ENCODE peak calls at places on chromosomes 11 and 22, in seven cellular contexts. X is H1, Q is body of pancreas, S is neural crest cell, K is heart left ventricle, C is tibial nerve, B is right atrium auricular region. R is an unnamed sample.

GRCh38 chr11:69423181-69423580 is 58.3 kb upstream of the LINC01488 start:
- DNase-seq in X (no peak), Q (no peak), S (no peak), K (no peak), C (no peak), B (no peak), R (no peak)

GRCh38 chr11:104343578-104343977 is 179.6 kb upstream of the PDGFD start:
- DNase-seq in X (no peak), Q (no peak), S (no peak), K (no peak), C (no peak), B (no peak), R (no peak)

GRCh38 chr11:95140397-95141030 is 50.9 kb downstream of the ENDOD1 start:
- DNase-seq in X (no peak), Q (no peak), S (no peak), K (no peak), C (no peak), B (no peak), R (no peak)

GRCh38 chr11:118264568-118265470 is 722 bp upstream of the MPZL2 start:
- DNase-seq in X (no peak), Q (no peak), S (no peak), K (no peak), C (no peak), B (no peak), R (no peak)

GRCh38 chr11:112408551-112408950 is 147.9 kb upstream of the PLET1 start:
- DNase-seq in X (peak), Q (no peak), S (no peak), K (no peak), C (no peak), B (no peak), R (no peak)

GRCh38 chr22:23292453-23293350 is 112.4 kb downstream of the BCR start:
- DNase-seq in X (no peak), Q (no peak), S (no peak), K (no peak), C (no peak), B (no peak), R (no peak)

GRCh38 chr11:128936546-128937275 is 6.0 kb downstream of the TP53AIP1 start:
- DNase-seq in X (peak), Q (no peak), S (no peak), K (no peak), C (no peak), B (no peak), R (no peak)

GRCh38 chr11:43376594-43376993 is 17.9 kb downstream of the TTC17 start:
- DNase-seq in X (no peak), Q (no peak), S (no peak), K (no peak), C (no peak), B (no peak), R (no peak)

GRCh38 chr22:22348127-22348814 is 103.7 kb downstream of the VPREB1 start:
- DNase-seq in X (peak), Q (no peak), S (peak), K (no peak), C (no peak), B (no peak), R (no peak)

GRCh38 chr22:32164084-32164894 is 5.2 kb upstream of the C22orf42 start:
- DNase-seq in X (no peak), Q (no peak), S (no peak), K (no peak), C (no peak), B (no peak), R (no peak)

GRCh38 chr11:121344824-121345223 is 52.3 kb downstream of the SC5D start:
- DNase-seq in X (no peak), Q (no peak), S (no peak), K (no peak), C (no peak), B (no peak), R (no peak)

GRCh38 chr11:14480716-14481115 is 18.9 kb downstream of the COPB1 start:
- DNase-seq in X (no peak), Q (no peak), S (no peak), K (no peak), C (no peak), B (no peak), R (no peak)

GRCh38 chr11:15926071-15926470 is 430.3 kb downstream of the SOX6 start:
- DNase-seq in X (no peak), Q (no peak), S (no peak), K (no peak), C (no peak), B (no peak), R (no peak)

GRCh38 chr11:111444040-111444439 is 65.0 kb upstream of the POU2AF1 start:
- DNase-seq in X (no peak), Q (no peak), S (no peak), K (no peak), C (no peak), B (no peak), R (no peak)

GRCh38 chr22:36644333-36644757 is 59.2 kb downstream of the CACNG2 start:
- DNase-seq in X (peak), Q (peak), S (peak), K (no peak), C (peak), B (no peak), R (no peak)

GRCh38 chr11:10108901-10109665 is 184.9 kb downstream of the SBF2 start:
- DNase-seq in X (no peak), Q (no peak), S (no peak), K (peak), C (no peak), B (no peak), R (no peak)

GRCh38 chr11:45894555-45895247 is 9.2 kb downstream of the MAPK8IP1 start:
- DNase-seq in X (no peak), Q (no peak), S (no peak), K (no peak), C (no peak), B (no peak), R (no peak)

GRCh38 chr22:44522526-44523170 is 24.6 kb upstream of the RTL6 start:
- DNase-seq in X (peak), Q (no peak), S (no peak), K (no peak), C (no peak), B (peak), R (no peak)

GRCh38 chr11:70661763-70662501 is 263.6 kb downstream of the CTTN start:
- DNase-seq in X (peak), Q (no peak), S (peak), K (no peak), C (no peak), B (no peak), R (no peak)

GRCh38 chr11:112881461-112881860 is 79.8 kb upstream of the NCAM1 start:
- DNase-seq in X (peak), Q (peak), S (peak), K (peak), C (no peak), B (peak), R (peak)

GRCh38 chr11:68331338-68331947 is 19.1 kb downstream of the LRP5 start:
- DNase-seq in X (no peak), Q (no peak), S (no peak), K (no peak), C (no peak), B (no peak), R (no peak)

GRCh38 chr11:108221401-108221800 is 1.0 kb downstream of the NPAT start:
- DNase-seq in X (no peak), Q (no peak), S (no peak), K (no peak), C (no peak), B (no peak), R (no peak)

GRCh38 chr11:21110378-21110777 is 441.0 kb downstream of the NELL1 start:
- DNase-seq in X (no peak), Q (no peak), S (no peak), K (no peak), C (no peak), B (no peak), R (no peak)

GRCh38 chr11:69054397-69055211 is 5.9 kb downstream of the TPCN2 start:
- DNase-seq in X (no peak), Q (no peak), S (no peak), K (no peak), C (no peak), B (no peak), R (no peak)

GRCh38 chr22:47335958-47336357 is 573.5 kb downstream of the TBC1D22A start:
- DNase-seq in X (no peak), Q (no peak), S (no peak), K (no peak), C (no peak), B (no peak), R (no peak)

GRCh38 chr11:124384399-124384798 is at the start of gene OR8B2:
- DNase-seq in X (no peak), Q (no peak), S (no peak), K (no peak), C (no peak), B (no peak), R (no peak)

GRCh38 chr11:124376280-124376679 is 8.0 kb downstream of the OR8B2 start:
- DNase-seq in X (no peak), Q (no peak), S (no peak), K (no peak), C (no peak), B (no peak), R (no peak)

GRCh38 chr11:124380585-124380984 is 3.7 kb downstream of the OR8B2 start:
- DNase-seq in X (no peak), Q (no peak), S (no peak), K (no peak), C (no peak), B (no peak), R (no peak)
- TF ChIP-seq CTCF in X (no peak), Q (no peak), S (no peak), K (no peak), C (no peak), B (no peak), R (no peak)

DNA sequence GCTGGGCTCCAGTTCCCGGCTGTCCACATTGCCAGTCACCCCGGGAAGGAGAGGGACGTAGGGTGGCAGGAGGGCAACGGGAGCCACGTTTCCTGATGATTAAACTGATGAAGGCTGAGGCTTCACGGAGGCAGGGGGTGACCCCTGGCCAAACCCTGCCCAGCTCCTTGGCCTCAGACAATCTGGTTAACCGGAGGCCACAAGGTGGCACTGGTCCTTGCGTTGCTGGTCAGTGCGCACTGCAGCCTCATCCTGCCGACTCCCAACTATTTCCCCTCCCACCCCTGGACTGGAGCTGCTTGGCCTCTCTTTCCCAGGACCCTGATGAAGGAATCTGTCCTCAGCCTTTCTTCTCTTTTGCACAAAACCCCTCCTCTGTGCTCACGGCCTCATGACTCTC is 75.3 kb downstream of the PDE2A start:
- DNase-seq in X (peak), Q (peak), S (peak), K (peak), C (peak), B (peak), R (no peak)
- TF ChIP-seq CTCF in X (peak), Q (peak), S (peak), K (peak), C (no peak), B (peak), R (peak)

GRCh38 chr11:131692961-131693360 is 322.5 kb downstream of the NTM start:
- DNase-seq in X (no peak), Q (no peak), S (no peak), K (no peak), C (no peak), B (no peak), R (no peak)

GRCh38 chr11:131690776-131691557 is 320.6 kb downstream of the NTM start:
- DNase-seq in X (no peak), Q (no peak), S (no peak), K (no peak), C (no peak), B (no peak), R (no peak)

GRCh38 chr11:131690362-131690761 is 319.9 kb downstream of the NTM start:
- DNase-seq in X (no peak), Q (no peak), S (no peak), K (no peak), C (no peak), B (no peak), R (no peak)

GRCh38 chr11:131692151-131692550 is 321.7 kb downstream of the NTM start:
- DNase-seq in X (no peak), Q (no peak), S (no peak), K (no peak), C (no peak), B (no peak), R (no peak)

DNA sequence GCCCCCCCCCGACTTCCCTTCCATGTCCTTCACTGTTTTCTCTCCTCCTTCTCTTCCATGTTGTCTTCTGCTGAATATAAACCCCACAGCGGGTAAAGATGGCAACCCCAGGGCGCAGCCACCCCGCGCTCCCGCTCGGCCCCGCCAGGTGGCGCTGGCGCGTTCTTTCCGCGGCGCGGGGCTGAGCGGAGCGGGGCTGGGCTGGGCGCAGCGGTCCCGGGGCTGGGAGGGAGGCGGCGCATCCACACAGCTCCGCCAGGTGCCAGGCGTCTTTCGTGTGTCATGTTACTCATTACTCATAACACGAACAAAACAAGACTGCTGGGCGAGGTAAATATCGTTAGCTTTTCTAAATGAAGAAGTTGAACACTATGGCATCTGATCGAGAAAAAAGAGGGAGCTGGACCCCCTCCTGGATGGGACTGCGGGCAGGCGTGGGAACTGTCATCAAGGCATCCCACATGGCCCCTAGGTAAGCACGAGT is 321.2 kb downstream of the NTM start:
- DNase-seq in X (peak), Q (no peak), S (peak), K (no peak), C (no peak), B (no peak), R (no peak)
- TF ChIP-seq CTCF in X (peak), Q (peak), S (peak), K (peak), C (no peak), B (peak), R (peak)

GRCh38 chr11:109426442-109426841 is 4.5 kb downstream of the C11orf87 start:
- DNase-seq in X (no peak), Q (no peak), S (no peak), K (no peak), C (no peak), B (no peak), R (no peak)
- TF ChIP-seq CTCF in X (peak), Q (no peak), S (peak), K (no peak), C (no peak), B (no peak), R (no peak)

GRCh38 chr11:72075109-72075508 is 5.2 kb downstream of the NUMA1 start:
- DNase-seq in X (no peak), Q (no peak), S (no peak), K (no peak), C (peak), B (no peak), R (no peak)
- TF ChIP-seq CTCF in X (peak), Q (no peak), S (no peak), K (no peak), C (no peak), B (no peak), R (no peak)

GRCh38 chr11:29161216-29161615 is 855.6 kb downstream of the KCNA4 start:
- DNase-seq in X (no peak), Q (no peak), S (no peak), K (no peak), C (no peak), B (no peak), R (no peak)

GRCh38 chr11:29162490-29162889 is 854.3 kb downstream of the KCNA4 start:
- DNase-seq in X (no peak), Q (no peak), S (no peak), K (no peak), C (no peak), B (no peak), R (no peak)

GRCh38 chr11:29159552-29160465 is 857.0 kb downstream of the KCNA4 start:
- DNase-seq in X (peak), Q (peak), S (peak), K (no peak), C (no peak), B (no peak), R (no peak)
- TF ChIP-seq CTCF in X (peak), Q (peak), S (peak), K (no peak), C (no peak), B (peak), R (peak)

GRCh38 chr11:34669458-34669857 is 48.6 kb downstream of the EHF start:
- DNase-seq in X (no peak), Q (no peak), S (no peak), K (no peak), C (no peak), B (no peak), R (no peak)

GRCh38 chr11:34668583-34669053 is 47.7 kb downstream of the EHF start:
- DNase-seq in X (no peak), Q (no peak), S (no peak), K (no peak), C (no peak), B (no peak), R (no peak)

GRCh38 chr11:34671117-34671516 is 50.2 kb downstream of the EHF start:
- DNase-seq in X (no peak), Q (no peak), S (no peak), K (no peak), C (no peak), B (no peak), R (no peak)

GRCh38 chr11:34667810-34668582 is 47.1 kb downstream of the EHF start:
- DNase-seq in X (no peak), Q (peak), S (no peak), K (no peak), C (no peak), B (no peak), R (no peak)

GRCh38 chr11:34665077-34665835 is 44.4 kb downstream of the EHF start:
- DNase-seq in X (no peak), Q (no peak), S (no peak), K (no peak), C (no peak), B (no peak), R (no peak)
- TF ChIP-seq CTCF in X (no peak), Q (no peak), S (no peak), K (no peak), C (no peak), B (no peak), R (no peak)

GRCh38 chr22:20298803-20299735 is 20.8 kb downstream of the DGCR6L start:
- DNase-seq in X (peak), Q (peak), S (peak), K (peak), C (peak), B (peak), R (peak)

GRCh38 chr22:20297414-20298109 is 22.3 kb downstream of the DGCR6L start:
- DNase-seq in X (no peak), Q (no peak), S (no peak), K (no peak), C (no peak), B (no peak), R (no peak)

GRCh38 chr22:20298110-20298802 is 21.6 kb downstream of the DGCR6L start:
- DNase-seq in X (no peak), Q (no peak), S (no peak), K (no peak), C (no peak), B (no peak), R (no peak)

GRCh38 chr22:20302438-20303228 is 17.2 kb downstream of the DGCR6L start:
- DNase-seq in X (no peak), Q (no peak), S (no peak), K (no peak), C (no peak), B (no peak), R (no peak)

DNA sequence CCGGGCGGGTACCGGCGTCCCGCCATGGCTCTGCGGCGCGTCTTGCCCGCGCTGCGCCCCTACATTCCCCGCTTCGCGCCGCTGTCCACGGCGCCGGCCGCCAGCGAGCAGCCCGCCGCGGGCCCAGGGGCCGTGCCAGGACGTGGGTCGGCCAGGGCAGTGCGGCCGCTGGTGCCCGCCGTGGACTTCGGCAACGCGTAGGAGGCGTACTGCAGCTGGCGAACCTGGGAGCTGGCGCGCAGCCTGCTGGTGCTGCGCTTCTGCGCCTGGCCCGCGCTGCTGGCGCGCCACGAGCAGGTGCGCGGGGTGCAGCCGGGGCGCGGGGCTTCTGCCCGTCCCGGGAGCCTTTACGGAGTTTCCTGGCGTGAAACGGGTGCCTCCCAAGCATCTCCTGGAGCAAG is 20.1 kb downstream of the DGCR6L start:
- DNase-seq in X (no peak), Q (peak), S (no peak), K (no peak), C (no peak), B (no peak), R (no peak)
- TF ChIP-seq CTCF in X (no peak), Q (no peak), S (no peak), K (no peak), C (no peak), B (no peak), R (no peak)

R was measured in esophagus squamous epithelium.